ENCODE peak calls at places on chromosomes 5 and 9, in ten cellular contexts. One of them, this sample, is unnamed. For H3K4me1, the result is how much of the 10 kb centered on the place peaks cover.

GRCh38 chr9:123157216-123157615 is 111.2 kb downstream of the STRBP start:
- DNase-seq in A549: no peak
- DNase-seq in stomach: no peak
- DNase-seq in fibroblast of lung: peak
- DNase-seq in heart right ventricle: no peak
- DNase-seq in sigmoid colon: no peak
- DNase-seq in breast epithelium: no peak
- DNase-seq in MM.1S: no peak
- DNase-seq in mucosa of descending colon: no peak
- DNase-seq in IMR-90: peak
- DNase-seq in this sample: no peak

GRCh38 chr9:6955251-6955921 is 197.6 kb downstream of the KDM4C start:
- DNase-seq in heart right ventricle: no peak
- DNase-seq in mucosa of descending colon: no peak
- DNase-seq in sigmoid colon: no peak
- DNase-seq in MM.1S: no peak
- DNase-seq in A549: no peak
- DNase-seq in IMR-90: peak
- DNase-seq in breast epithelium: no peak
- DNase-seq in fibroblast of lung: peak
- DNase-seq in stomach: no peak
- DNase-seq in this sample: no peak

GRCh38 chr5:175614223-175614622 is 43.6 kb upstream of the HRH2 start:
- DNase-seq in A549: no peak
- DNase-seq in breast epithelium: no peak
- DNase-seq in sigmoid colon: no peak
- DNase-seq in heart right ventricle: no peak
- DNase-seq in fibroblast of lung: no peak
- DNase-seq in stomach: no peak
- DNase-seq in IMR-90: no peak
- DNase-seq in MM.1S: no peak
- DNase-seq in mucosa of descending colon: no peak
- DNase-seq in this sample: no peak

GRCh38 chr5:78509145-78509865 is 139.3 kb downstream of the LHFPL2 start:
- DNase-seq in MM.1S: no peak
- DNase-seq in heart right ventricle: no peak
- DNase-seq in A549: no peak
- DNase-seq in sigmoid colon: no peak
- DNase-seq in mucosa of descending colon: no peak
- DNase-seq in IMR-90: no peak
- DNase-seq in stomach: no peak
- DNase-seq in breast epithelium: no peak
- DNase-seq in fibroblast of lung: no peak
- DNase-seq in this sample: no peak

GRCh38 chr9:28916348-28916747 is 1343.1 kb upstream of the C9orf72 start:
- DNase-seq in mucosa of descending colon: no peak
- DNase-seq in A549: no peak
- DNase-seq in heart right ventricle: no peak
- DNase-seq in breast epithelium: no peak
- DNase-seq in stomach: no peak
- DNase-seq in IMR-90: no peak
- DNase-seq in sigmoid colon: no peak
- DNase-seq in fibroblast of lung: no peak
- DNase-seq in MM.1S: no peak
- DNase-seq in this sample: peak

GRCh38 chr5:37777472-37778135 is 62.2 kb downstream of the GDNF start:
- DNase-seq in mucosa of descending colon: no peak
- DNase-seq in breast epithelium: no peak
- DNase-seq in IMR-90: peak
- DNase-seq in sigmoid colon: peak
- DNase-seq in stomach: peak
- DNase-seq in MM.1S: no peak
- DNase-seq in fibroblast of lung: peak
- DNase-seq in heart right ventricle: no peak
- DNase-seq in A549: no peak
- DNase-seq in this sample: no peak

GRCh38 chr9:21549251-21549765 is 67.2 kb upstream of the IFNE start:
- DNase-seq in mucosa of descending colon: no peak
- DNase-seq in heart right ventricle: no peak
- DNase-seq in A549: peak
- DNase-seq in sigmoid colon: no peak
- DNase-seq in stomach: peak
- DNase-seq in fibroblast of lung: peak
- DNase-seq in IMR-90: peak
- DNase-seq in breast epithelium: no peak
- DNase-seq in MM.1S: no peak
- DNase-seq in this sample: no peak

GRCh38 chr5:74767579-74767913 is 497 bp downstream of the NSA2 start:
- DNase-seq in IMR-90: peak
- DNase-seq in A549: peak
- DNase-seq in sigmoid colon: no peak
- DNase-seq in MM.1S: peak
- DNase-seq in fibroblast of lung: peak
- DNase-seq in breast epithelium: no peak
- DNase-seq in heart right ventricle: no peak
- DNase-seq in mucosa of descending colon: no peak
- DNase-seq in stomach: no peak
- DNase-seq in this sample: peak

GRCh38 chr5:152568101-152568500 is 163.0 kb upstream of the NMUR2 start:
- DNase-seq in breast epithelium: no peak
- DNase-seq in stomach: no peak
- DNase-seq in fibroblast of lung: no peak
- DNase-seq in mucosa of descending colon: no peak
- DNase-seq in A549: no peak
- DNase-seq in MM.1S: no peak
- DNase-seq in IMR-90: no peak
- DNase-seq in sigmoid colon: no peak
- DNase-seq in heart right ventricle: no peak
- DNase-seq in this sample: no peak

GRCh38 chr9:129886226-129887174 is 51.2 kb downstream of the USP20 start:
- DNase-seq in fibroblast of lung: no peak
- DNase-seq in stomach: no peak
- DNase-seq in sigmoid colon: no peak
- DNase-seq in heart right ventricle: no peak
- DNase-seq in MM.1S: peak
- DNase-seq in IMR-90: no peak
- DNase-seq in breast epithelium: no peak
- DNase-seq in mucosa of descending colon: peak
- DNase-seq in A549: no peak
- DNase-seq in this sample: no peak

GRCh38 chr5:14700478-14701436 is 36.2 kb downstream of the OTULIN start:
- DNase-seq in fibroblast of lung: no peak
- DNase-seq in heart right ventricle: no peak
- DNase-seq in A549: no peak
- DNase-seq in MM.1S: no peak
- DNase-seq in breast epithelium: no peak
- DNase-seq in mucosa of descending colon: no peak
- DNase-seq in IMR-90: no peak
- DNase-seq in sigmoid colon: no peak
- DNase-seq in stomach: no peak
- DNase-seq in this sample: no peak

GRCh38 chr5:153546566-153546965 is 56.1 kb downstream of the GRIA1 start:
- DNase-seq in MM.1S: no peak
- DNase-seq in breast epithelium: no peak
- DNase-seq in stomach: no peak
- DNase-seq in sigmoid colon: no peak
- DNase-seq in heart right ventricle: no peak
- DNase-seq in fibroblast of lung: peak
- DNase-seq in mucosa of descending colon: no peak
- DNase-seq in A549: no peak
- DNase-seq in IMR-90: no peak
- DNase-seq in this sample: no peak

GRCh38 chr5:20570486-20570885 is 582.5 kb upstream of the CDH18 start:
- DNase-seq in heart right ventricle: no peak
- DNase-seq in fibroblast of lung: no peak
- DNase-seq in mucosa of descending colon: no peak
- DNase-seq in sigmoid colon: no peak
- DNase-seq in IMR-90: no peak
- DNase-seq in breast epithelium: no peak
- DNase-seq in stomach: no peak
- DNase-seq in MM.1S: no peak
- DNase-seq in A549: no peak
- DNase-seq in this sample: no peak

GRCh38 chr5:50710838-50711237 is 44.4 kb downstream of the PARP8 start:
- DNase-seq in sigmoid colon: no peak
- DNase-seq in heart right ventricle: no peak
- DNase-seq in fibroblast of lung: no peak
- DNase-seq in mucosa of descending colon: no peak
- DNase-seq in A549: no peak
- DNase-seq in IMR-90: no peak
- DNase-seq in breast epithelium: no peak
- DNase-seq in MM.1S: no peak
- DNase-seq in stomach: no peak
- DNase-seq in this sample: no peak

GRCh38 chr5:156722358-156722757 is 127.7 kb upstream of the PPP1R2B start:
- DNase-seq in A549: no peak
- DNase-seq in fibroblast of lung: no peak
- DNase-seq in stomach: no peak
- DNase-seq in sigmoid colon: no peak
- DNase-seq in IMR-90: peak
- DNase-seq in MM.1S: no peak
- DNase-seq in heart right ventricle: no peak
- DNase-seq in breast epithelium: no peak
- DNase-seq in mucosa of descending colon: no peak
- DNase-seq in this sample: no peak

GRCh38 chr5:36442352-36442751 is 140.7 kb upstream of the RANBP3L start:
- DNase-seq in IMR-90: no peak
- DNase-seq in heart right ventricle: no peak
- DNase-seq in A549: peak
- DNase-seq in fibroblast of lung: peak
- DNase-seq in sigmoid colon: no peak
- DNase-seq in MM.1S: no peak
- DNase-seq in mucosa of descending colon: no peak
- DNase-seq in stomach: peak
- DNase-seq in breast epithelium: no peak
- DNase-seq in this sample: peak

GRCh38 chr9:80146466-80146865 is 574.7 kb downstream of the TLE4 start:
- DNase-seq in mucosa of descending colon: no peak
- DNase-seq in heart right ventricle: no peak
- DNase-seq in IMR-90: peak
- DNase-seq in MM.1S: no peak
- DNase-seq in breast epithelium: no peak
- DNase-seq in A549: peak
- DNase-seq in fibroblast of lung: no peak
- DNase-seq in sigmoid colon: no peak
- DNase-seq in stomach: no peak
- DNase-seq in this sample: no peak

GRCh38 chr5:180390441-180391190 is 37.5 kb upstream of the GFPT2 start:
- DNase-seq in A549: peak
- DNase-seq in MM.1S: no peak
- DNase-seq in heart right ventricle: no peak
- DNase-seq in stomach: no peak
- DNase-seq in breast epithelium: peak
- DNase-seq in fibroblast of lung: peak
- DNase-seq in mucosa of descending colon: no peak
- DNase-seq in sigmoid colon: no peak
- DNase-seq in IMR-90: no peak
- DNase-seq in this sample: no peak
- TF ChIP-seq CTCF in A549: no peak
- TF ChIP-seq CTCF in MM.1S: no peak
- TF ChIP-seq CTCF in heart right ventricle: no peak
- TF ChIP-seq CTCF in stomach: no peak
- TF ChIP-seq CTCF in breast epithelium: no peak
- TF ChIP-seq CTCF in fibroblast of lung: no peak
- TF ChIP-seq CTCF in mucosa of descending colon: no peak
- TF ChIP-seq CTCF in sigmoid colon: no peak
- TF ChIP-seq CTCF in IMR-90: no peak
- TF ChIP-seq CTCF in this sample: no peak

DNA sequence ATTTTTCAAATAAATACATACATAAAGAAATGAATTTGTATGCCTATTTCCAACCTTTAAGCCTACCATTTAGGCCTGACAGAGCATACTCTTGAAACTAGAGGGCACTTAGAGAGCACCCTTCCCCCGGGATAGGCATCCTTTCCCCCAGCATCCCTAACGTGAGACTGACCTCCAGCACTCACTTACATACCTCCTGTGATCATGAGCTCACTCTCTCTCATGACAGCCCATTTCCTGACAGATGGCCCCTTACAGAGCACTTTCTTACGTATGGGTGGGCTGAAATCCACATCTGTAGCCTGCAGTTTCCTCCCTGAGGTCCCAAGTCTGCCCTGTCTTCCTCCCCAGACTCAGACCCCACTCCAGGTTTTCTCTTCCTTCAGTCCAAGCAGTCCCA is 2.4 kb upstream of the CDX1 start:
- DNase-seq in mucosa of descending colon: no peak
- DNase-seq in sigmoid colon: no peak
- DNase-seq in A549: no peak
- DNase-seq in stomach: no peak
- DNase-seq in IMR-90: no peak
- DNase-seq in fibroblast of lung: no peak
- DNase-seq in MM.1S: no peak
- DNase-seq in heart right ventricle: no peak
- DNase-seq in breast epithelium: no peak
- DNase-seq in this sample: no peak
- H3K4me1 ChIP-seq in mucosa of descending colon: under half
- H3K4me1 ChIP-seq in sigmoid colon: under half
- H3K4me1 ChIP-seq in A549: under half
- H3K4me1 ChIP-seq in stomach: under half
- H3K4me1 ChIP-seq in IMR-90: under half
- H3K4me1 ChIP-seq in fibroblast of lung: under half
- H3K4me1 ChIP-seq in MM.1S: under half
- H3K4me1 ChIP-seq in heart right ventricle: under half
- H3K4me1 ChIP-seq in breast epithelium: under half
- H3K4me1 ChIP-seq in this sample: under half

DNA sequence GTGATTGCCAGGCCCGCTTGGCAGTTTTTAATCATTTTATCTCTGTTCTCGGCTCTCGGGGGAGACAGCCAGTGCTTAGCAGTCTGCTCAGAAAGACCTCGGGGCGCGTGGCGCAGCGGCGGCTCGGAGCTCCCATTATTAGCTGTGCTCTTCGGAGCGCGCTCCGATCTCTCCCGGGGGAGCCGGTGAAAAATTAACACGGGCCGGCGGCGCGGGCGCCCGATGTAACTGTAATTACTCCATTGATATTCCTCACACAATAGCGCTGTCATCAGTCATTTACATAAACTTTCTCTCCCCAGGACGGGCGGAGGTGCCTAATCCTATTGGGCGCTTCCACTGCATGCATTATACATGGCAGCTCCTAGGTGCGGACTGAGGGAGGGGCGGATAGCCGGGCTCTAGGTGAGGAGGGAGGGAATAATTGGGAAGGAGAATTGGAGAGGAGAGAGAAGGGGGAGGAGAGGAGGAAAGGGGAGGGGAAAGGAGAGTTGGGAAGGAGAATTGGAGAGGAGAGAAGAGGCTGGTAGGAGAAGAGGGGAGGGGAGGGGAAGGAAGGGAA is 24.9 kb downstream of the LMX1B start:
- DNase-seq in breast epithelium: no peak
- DNase-seq in A549: no peak
- DNase-seq in sigmoid colon: no peak
- DNase-seq in MM.1S: no peak
- DNase-seq in stomach: no peak
- DNase-seq in IMR-90: no peak
- DNase-seq in mucosa of descending colon: no peak
- DNase-seq in fibroblast of lung: no peak
- DNase-seq in heart right ventricle: no peak
- DNase-seq in this sample: no peak
- H3K4me3 ChIP-seq in breast epithelium: no peak
- H3K4me3 ChIP-seq in A549: no peak
- H3K4me3 ChIP-seq in sigmoid colon: no peak
- H3K4me3 ChIP-seq in MM.1S: no peak
- H3K4me3 ChIP-seq in stomach: no peak
- H3K4me3 ChIP-seq in IMR-90: no peak
- H3K4me3 ChIP-seq in mucosa of descending colon: no peak
- H3K4me3 ChIP-seq in fibroblast of lung: no peak
- H3K4me3 ChIP-seq in heart right ventricle: no peak
- H3K4me3 ChIP-seq in this sample: no peak

GRCh38 chr5:53318303-53318702 is 162.1 kb upstream of the FST start:
- DNase-seq in mucosa of descending colon: no peak
- DNase-seq in sigmoid colon: no peak
- DNase-seq in IMR-90: no peak
- DNase-seq in breast epithelium: no peak
- DNase-seq in MM.1S: no peak
- DNase-seq in A549: peak
- DNase-seq in fibroblast of lung: no peak
- DNase-seq in stomach: no peak
- DNase-seq in heart right ventricle: no peak
- DNase-seq in this sample: no peak
- TF ChIP-seq CTCF in mucosa of descending colon: no peak
- TF ChIP-seq CTCF in sigmoid colon: no peak
- TF ChIP-seq CTCF in IMR-90: no peak
- TF ChIP-seq CTCF in breast epithelium: no peak
- TF ChIP-seq CTCF in MM.1S: no peak
- TF ChIP-seq CTCF in A549: no peak
- TF ChIP-seq CTCF in fibroblast of lung: no peak
- TF ChIP-seq CTCF in stomach: no peak
- TF ChIP-seq CTCF in heart right ventricle: no peak
- TF ChIP-seq CTCF in this sample: peak